ENCODE peak calls at places on chromosomes 12 and 14, in eight cellular contexts. K is GM04504, F is NCI-H2107, M is SJCRH30, J is fibroblast of lung, D is fibroblast of mammary gland, A is kidney glomerular epithelial cell, U is NCI-H1417. X is an unnamed sample.

GRCh38 chr12:48933664-48934311 is 8.5 kb upstream of the FKBP11 start:
- DNase-seq in K (no peak), M (no peak), J (no peak), U (no peak), F (no peak), A (no peak), D (no peak), X (no peak)

GRCh38 chr14:28294834-28295440 is 471.6 kb upstream of the FOXG1 start:
- DNase-seq in D (peak), A (no peak), J (peak), U (no peak), M (peak), K (no peak), F (no peak), X (no peak)

GRCh38 chr12:46209165-46209564 is 59.7 kb downstream of the SLC38A1 start:
- DNase-seq in F (no peak), J (peak), A (no peak), M (peak), U (no peak), K (no peak), D (peak), X (no peak)

GRCh38 chr14:39175445-39176262 is 600 bp downstream of the PNN start:
- DNase-seq in A (no peak), M (peak), D (peak), J (no peak), U (peak), K (peak), F (no peak), X (peak)

GRCh38 chr14:50741571-50741970 is 73.5 kb upstream of the SAV1 start:
- DNase-seq in U (no peak), J (peak), D (peak), F (peak), K (no peak), M (peak), A (no peak), X (no peak)

GRCh38 chr14:99728981-99729451 is 44.9 kb downstream of the CYP46A1 start:
- DNase-seq in U (no peak), M (no peak), F (no peak), D (no peak), K (no peak), J (no peak), A (no peak), X (no peak)

GRCh38 chr14:79708991-79709390 is 502.3 kb downstream of the DIO2 start:
- DNase-seq in D (no peak), F (no peak), M (no peak), A (no peak), J (no peak), U (no peak), K (no peak), X (no peak)

GRCh38 chr14:89432226-89432625 is 15.2 kb upstream of the FOXN3 start:
- DNase-seq in F (no peak), M (no peak), A (no peak), U (peak), D (no peak), J (no peak), K (no peak), X (no peak)

GRCh38 chr14:90091393-90091792 is 29.6 kb downstream of the KCNK13 start:
- DNase-seq in M (peak), K (no peak), J (peak), F (no peak), A (peak), D (peak), U (no peak), X (peak)

GRCh38 chr12:84435682-84436081 is 476.9 kb downstream of the SLC6A15 start:
- DNase-seq in A (no peak), J (no peak), D (no peak), K (no peak), M (no peak), U (no peak), F (no peak), X (no peak)

GRCh38 chr14:100692859-100693558 is 33.7 kb upstream of the DLK1 start:
- DNase-seq in K (peak), U (peak), F (peak), M (peak), D (peak), A (peak), J (peak), X (peak)

GRCh38 chr12:113910751-113911272 is 55.3 kb downstream of the RBM19 start:
- DNase-seq in U (peak), J (no peak), M (no peak), D (no peak), K (no peak), F (no peak), A (no peak), X (no peak)